ENCODE peak calls at places on chromosomes 7 and 10, in nine cellular contexts. I is lower lobe of right lung, O is uterus, V is PC-9, L is astrocyte of the cerebellum, B is sigmoid colon, N is CD14-positive monocyte, E is fibroblast of pulmonary artery, D is heart right ventricle. X is an unnamed sample.

GRCh38 chr7:40299097-40299496 is 164.3 kb downstream of the SUGCT start:
- DNase-seq in D (no peak), O (no peak), B (no peak), V (no peak), L (no peak), I (no peak), E (peak), N (no peak), X (peak)

GRCh38 chr10:75407716-75408511 is 6.3 kb upstream of the ZNF503 start:
- DNase-seq in I (peak), O (peak), D (peak), N (no peak), L (no peak), E (no peak), B (no peak), V (peak), X (no peak)

GRCh38 chr10:1489801-1490200 is 247.5 kb downstream of the ADARB2 start:
- DNase-seq in L (no peak), V (no peak), I (no peak), D (no peak), B (no peak), O (no peak), E (no peak), N (no peak), X (no peak)

GRCh38 chr10:58373446-58373834 is 11.8 kb upstream of the TFAM start:
- DNase-seq in L (no peak), O (no peak), D (no peak), B (no peak), I (no peak), E (no peak), V (no peak), N (no peak), X (no peak)

GRCh38 chr10:113520606-113521481 is 32.0 kb upstream of the HABP2 start:
- DNase-seq in N (no peak), I (peak), O (peak), V (no peak), B (peak), L (peak), D (peak), E (peak), X (peak)

GRCh38 chr7:17183630-17184328 is 114.7 kb upstream of the AHR start:
- DNase-seq in O (no peak), E (peak), V (no peak), D (no peak), I (no peak), L (no peak), N (no peak), B (no peak), X (no peak)

GRCh38 chr10:7409045-7409731 is 1.6 kb downstream of the SFMBT2 start:
- DNase-seq in I (peak), L (no peak), B (no peak), O (peak), N (no peak), D (peak), V (no peak), E (peak), X (no peak)

GRCh38 chr10:48467669-48468068 is 137.2 kb downstream of the ARHGAP22 start:
- DNase-seq in N (no peak), V (no peak), B (no peak), I (no peak), O (no peak), E (no peak), D (no peak), L (no peak), X (no peak)

GRCh38 chr7:26167293-26167934 is 15.4 kb downstream of the NFE2L3 start:
- DNase-seq in D (no peak), N (no peak), L (no peak), B (no peak), I (no peak), V (no peak), O (no peak), E (no peak), X (no peak)

GRCh38 chr10:29202541-29202940 is 86.3 kb upstream of the LYZL1 start:
- DNase-seq in L (no peak), E (no peak), V (no peak), N (no peak), O (no peak), B (no peak), I (no peak), D (no peak), X (no peak)

GRCh38 chr10:24311888-24312287 is 103.0 kb downstream of the KIAA1217 start:
- DNase-seq in I (no peak), N (no peak), L (no peak), D (no peak), V (no peak), B (no peak), O (no peak), E (no peak), X (no peak)

GRCh38 chr10:124477614-124478363 is 16.2 kb downstream of the LHPP start:
- DNase-seq in B (no peak), I (no peak), V (no peak), O (no peak), E (no peak), N (no peak), D (no peak), L (no peak), X (no peak)

GRCh38 chr7:1289681-1290261 is 57.1 kb downstream of the UNCX start:
- DNase-seq in N (no peak), L (no peak), O (no peak), D (no peak), V (no peak), B (no peak), I (peak), E (no peak), X (no peak)

GRCh38 chr10:7258948-7259523 is 151.8 kb downstream of the SFMBT2 start:
- DNase-seq in I (no peak), V (no peak), B (no peak), L (peak), D (peak), N (no peak), O (no peak), E (no peak), X (no peak)

GRCh38 chr7:152543801-152544200 is 108.0 kb upstream of the KMT2C start:
- DNase-seq in E (no peak), L (no peak), I (no peak), D (no peak), O (no peak), B (no peak), N (no peak), V (no peak), X (no peak)

GRCh38 chr10:71801357-71801756 is 28.0 kb upstream of the VSIR start:
- DNase-seq in I (no peak), L (no peak), E (no peak), V (no peak), B (no peak), D (no peak), N (peak), O (no peak), X (no peak)

GRCh38 chr7:156386097-156386496 is 254.5 kb upstream of the RNF32 start:
- DNase-seq in D (no peak), E (no peak), B (no peak), V (no peak), O (no peak), N (no peak), I (no peak), L (no peak), X (no peak)

GRCh38 chr10:131840788-131841118 is 60.1 kb upstream of the PPP2R2D start:
- DNase-seq in L (no peak), N (no peak), D (no peak), I (no peak), V (no peak), E (no peak), O (no peak), B (no peak), X (no peak)

GRCh38 chr10:102718220-102718619 is 3.8 kb downstream of the SFXN2 start:
- DNase-seq in B (no peak), D (peak), O (peak), I (no peak), V (no peak), L (no peak), N (no peak), E (peak), X (no peak)

GRCh38 chr7:45626441-45627430 is 52.6 kb downstream of the ADCY1 start:
- DNase-seq in E (no peak), I (no peak), V (no peak), B (no peak), O (no peak), D (no peak), N (no peak), L (no peak), X (no peak)

GRCh38 chr7:11831383-11831726 is 643 bp downstream of the THSD7A start:
- DNase-seq in N (no peak), L (no peak), B (no peak), O (no peak), I (no peak), V (no peak), D (no peak), E (peak), X (no peak)

GRCh38 chr10:51675088-51675487 is 24.3 kb downstream of the CSTF2T start:
- DNase-seq in I (no peak), O (no peak), L (no peak), N (no peak), E (no peak), B (no peak), V (no peak), D (no peak), X (no peak)

GRCh38 chr10:110775406-110775805 is 96.3 kb upstream of the PDCD4 start:
- DNase-seq in E (no peak), L (no peak), B (no peak), I (no peak), D (no peak), N (no peak), V (no peak), O (no peak), X (no peak)

GRCh38 chr10:121452581-121452980 is 145.7 kb downstream of the FGFR2 start:
- DNase-seq in D (no peak), O (no peak), V (no peak), B (no peak), E (no peak), N (no peak), I (no peak), L (no peak), X (no peak)

GRCh38 chr7:122901250-122901649 is 15.0 kb upstream of the CADPS2 start:
- DNase-seq in I (no peak), B (no peak), O (no peak), E (no peak), D (no peak), L (no peak), V (no peak), N (no peak), X (no peak)

GRCh38 chr7:81244213-81244612 is 325.4 kb upstream of the SEMA3C start:
- DNase-seq in I (no peak), E (peak), N (no peak), V (no peak), B (no peak), O (no peak), L (no peak), D (no peak), X (no peak)

GRCh38 chr10:130337305-130337640 is 201.1 kb downstream of the GLRX3 start:
- DNase-seq in O (no peak), E (no peak), L (no peak), I (no peak), B (no peak), D (no peak), V (no peak), N (no peak), X (no peak)

GRCh38 chr10:28266449-28267224 is 36.2 kb downstream of the MPP7 start:
- DNase-seq in N (no peak), V (no peak), O (no peak), E (no peak), L (no peak), D (no peak), I (no peak), B (no peak), X (no peak)

GRCh38 chr7:86942081-86942480 is 117.4 kb downstream of the ELAPOR2 start:
- DNase-seq in N (no peak), V (no peak), B (no peak), E (no peak), L (no peak), O (no peak), I (no peak), D (no peak), X (no peak)

GRCh38 chr7:460374-461117 is 59.1 kb downstream of the PDGFA start:
- DNase-seq in L (no peak), V (no peak), N (no peak), D (no peak), O (no peak), E (peak), B (no peak), I (peak), X (no peak)

GRCh38 chr7:5222861-5223411 is 32.9 kb downstream of the WIPI2 start:
- DNase-seq in L (no peak), D (no peak), B (peak), I (peak), O (no peak), V (no peak), N (no peak), E (no peak), X (no peak)

GRCh38 chr7:37196631-37197030 is 252.0 kb downstream of the ELMO1 start:
- DNase-seq in V (no peak), L (no peak), B (no peak), D (peak), E (no peak), N (no peak), I (no peak), O (no peak), X (no peak)

GRCh38 chr10:49663596-49663995 is 15.9 kb upstream of the C10orf53 start:
- DNase-seq in N (no peak), L (no peak), D (no peak), V (peak), B (no peak), I (no peak), E (no peak), O (no peak), X (no peak)

GRCh38 chr10:7532723-7533498 is 122.1 kb upstream of the SFMBT2 start:
- DNase-seq in V (no peak), D (no peak), L (no peak), E (no peak), B (no peak), O (no peak), N (no peak), I (no peak), X (no peak)

GRCh38 chr10:110629680-110630191 is 14.4 kb upstream of the RBM20 start:
- DNase-seq in N (no peak), I (no peak), E (peak), D (no peak), B (no peak), L (peak), O (no peak), V (peak), X (peak)

GRCh38 chr7:111329367-111330234 is 232.7 kb downstream of the IMMP2L start:
- DNase-seq in D (no peak), V (no peak), O (no peak), I (no peak), N (no peak), B (no peak), E (peak), L (no peak), X (no peak)

GRCh38 chr10:57218382-57218781 is 857.3 kb upstream of the ZWINT start:
- DNase-seq in E (no peak), O (no peak), B (no peak), V (peak), I (no peak), D (no peak), L (no peak), N (no peak), X (no peak)

DNA sequence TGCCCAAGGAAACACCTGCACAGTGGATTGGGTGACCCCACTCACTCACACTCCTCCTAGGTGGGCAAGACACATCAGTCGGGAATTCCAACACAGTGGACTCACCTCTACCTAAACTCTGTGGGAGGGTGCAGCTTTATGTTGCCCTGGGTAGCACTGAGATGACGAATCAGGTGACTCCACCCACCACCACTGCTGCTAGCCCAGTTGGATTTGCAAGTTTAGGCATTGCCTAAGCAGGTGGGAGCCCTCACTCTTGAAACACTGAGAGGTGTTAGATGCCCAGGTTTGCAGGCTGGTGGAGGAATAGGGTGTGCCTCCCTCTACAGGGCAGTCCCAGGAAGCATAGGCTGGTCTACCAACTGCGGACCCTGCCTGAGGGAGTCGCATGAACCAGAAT is 708.9 kb downstream of the POM121L12 start:
- DNase-seq in B (no peak), V (no peak), L (no peak), I (no peak), N (no peak), O (no peak), D (no peak), E (no peak), X (no peak)
- TF ChIP-seq CTCF in B (no peak), V (no peak), L (no peak), I (no peak), N (no peak), O (no peak), D (no peak), E (no peak), X (no peak)

GRCh38 chr10:119616879-119617580 is 20.3 kb upstream of the TIAL1 start:
- DNase-seq in B (no peak), N (no peak), E (peak), V (no peak), L (no peak), D (peak), I (no peak), O (peak), X (no peak)
- TF ChIP-seq CTCF in B (no peak), N (no peak), E (peak), V (no peak), L (peak), D (no peak), I (no peak), O (no peak), X (peak)

GRCh38 chr7:138726288-138726687 is 25.1 kb upstream of the SVOPL start:
- DNase-seq in E (no peak), L (no peak), B (no peak), N (no peak), I (no peak), V (no peak), D (no peak), O (no peak), X (no peak)
- TF ChIP-seq CTCF in E (no peak), L (no peak), B (no peak), N (no peak), I (no peak), V (peak), D (no peak), O (no peak), X (no peak)

DNA sequence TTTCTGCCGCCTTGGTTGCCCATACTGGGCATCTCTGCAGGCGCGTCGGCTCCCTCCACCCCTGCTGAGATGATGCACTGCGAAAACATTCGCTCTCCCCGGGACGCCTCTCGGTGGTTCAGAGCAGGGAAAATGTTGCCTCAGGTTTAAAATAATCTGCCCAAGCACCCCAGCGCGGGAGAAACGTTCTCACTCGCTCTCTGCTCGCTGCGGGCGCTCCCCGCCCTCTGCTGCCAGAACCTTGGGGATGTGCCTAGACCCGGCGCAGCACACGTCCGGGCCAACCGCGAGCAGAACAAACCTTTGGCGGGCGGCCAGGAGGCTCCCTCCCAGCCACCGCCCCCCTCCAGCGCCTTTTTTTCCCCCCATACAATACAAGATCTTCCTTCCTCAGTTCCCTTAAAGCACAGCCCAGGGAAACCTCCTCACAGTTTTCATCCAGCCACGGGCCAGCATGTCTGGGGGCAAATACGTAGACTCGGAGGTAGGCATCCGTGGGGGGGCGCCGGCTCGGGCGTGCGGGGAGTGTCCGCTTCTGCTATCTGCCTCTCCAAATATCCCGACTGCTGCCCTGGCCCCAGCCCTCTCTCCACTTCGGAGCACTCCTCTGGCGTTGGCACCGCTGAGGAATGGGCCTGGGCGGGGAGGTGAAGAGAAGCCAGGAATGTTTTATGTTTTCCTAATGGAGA is at the start of gene CAV1:
- DNase-seq in N (no peak), I (peak), O (peak), B (peak), D (peak), V (peak), E (peak), L (peak), X (peak)
- TF ChIP-seq CTCF in N (no peak), I (peak), O (peak), B (peak), D (peak), V (no peak), E (peak), L (no peak), X (peak)

DNA sequence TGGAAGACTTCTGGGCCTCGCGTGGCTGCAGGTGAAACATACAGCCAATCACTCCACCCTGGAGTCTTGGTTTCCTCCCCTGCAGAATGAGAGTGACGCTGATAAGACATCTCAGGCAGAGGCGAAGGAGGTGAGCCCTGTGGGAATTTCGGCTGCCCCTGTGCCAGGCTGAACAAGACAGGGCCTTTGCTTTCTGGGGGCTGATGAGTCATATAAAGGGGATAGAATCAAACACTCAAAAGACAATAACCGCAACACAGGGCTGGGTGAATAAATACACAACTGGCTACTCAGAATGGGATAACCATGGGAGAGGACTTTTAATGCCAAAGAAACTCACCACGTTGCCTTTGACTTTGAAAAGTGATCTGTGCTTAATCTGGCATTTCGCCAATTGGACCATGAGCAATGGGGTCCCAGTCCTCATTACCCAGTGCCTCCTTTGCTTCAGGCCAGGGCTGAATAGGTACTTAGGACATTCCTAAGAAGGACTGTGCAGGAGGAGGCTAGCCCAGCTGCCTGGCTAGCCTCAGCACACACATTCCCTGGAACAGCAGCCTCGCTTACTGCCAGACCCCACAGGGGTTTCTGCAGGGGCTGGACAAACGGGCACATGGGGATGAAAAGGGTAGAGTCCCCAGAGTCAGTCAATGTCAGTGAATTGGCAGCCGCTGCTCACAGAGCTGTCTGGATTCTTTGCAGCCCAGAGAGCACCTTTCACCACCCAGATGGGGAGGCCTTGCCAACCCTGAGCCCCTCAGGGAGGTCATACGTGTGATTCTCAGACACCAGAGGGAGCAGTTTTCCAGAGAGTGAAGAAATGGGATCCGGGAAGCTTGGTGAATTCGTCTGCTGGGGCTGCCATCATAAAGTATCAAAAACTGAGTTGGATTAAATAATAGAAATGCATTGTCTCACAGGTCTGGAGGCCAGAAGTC is 143.5 kb downstream of the KCNMA1 start:
- DNase-seq in D (no peak), V (no peak), O (no peak), L (peak), I (no peak), N (no peak), B (no peak), E (peak), X (no peak)
- TF ChIP-seq CTCF in D (peak), V (peak), O (no peak), L (peak), I (no peak), N (no peak), B (peak), E (peak), X (peak)

X was measured in AG04449.